ENCODE peak calls at places on chromosomes 5 and 9, in nine cellular contexts. T, U, O, V, G, K, F, Z and Q are unnamed samples.

GRCh38 chr9:121399883-121400607 is 30.0 kb upstream of the STOM start:
- DNase-seq in T (peak; percentile 80), U (no peak), O (peak; percentile 24), V (peak; percentile 42), G (peak; percentile 85), K (peak; percentile 92), F (no peak), Z (peak; percentile 85), Q (peak; percentile 78)

GRCh38 chr5:645421-645820 is 33.3 kb downstream of the CEP72 start:
- DNase-seq in T (no peak), U (no peak), O (no peak), V (no peak), G (no peak), K (no peak), F (peak; percentile 72), Z (no peak), Q (no peak)

GRCh38 chr5:90488791-90489190 is 14.1 kb downstream of the POLR3G start:
- DNase-seq in T (no peak), U (no peak), O (no peak), V (no peak), G (no peak), K (no peak), F (no peak), Z (no peak), Q (peak; percentile 71)

GRCh38 chr9:113650207-113651131 is 186.9 kb downstream of the RGS3 start:
- DNase-seq in T (no peak), U (peak; percentile 41), O (no peak), V (no peak), G (peak; percentile 53), K (peak; percentile 31), F (no peak), Z (no peak), Q (peak; percentile 87)

GRCh38 chr5:164742025-164742424 is 1236.6 kb downstream of the MAT2B start:
- DNase-seq in T (no peak), U (no peak), O (peak; percentile 16), V (no peak), G (no peak), K (no peak), F (no peak), Z (no peak), Q (no peak)

GRCh38 chr5:110268283-110268682 is 458.2 kb downstream of the TMEM232 start:
- DNase-seq in T (no peak), U (no peak), O (no peak), V (no peak), G (no peak), K (no peak), F (no peak), Z (no peak), Q (no peak)

GRCh38 chr5:133265720-133266575 is 214.1 kb downstream of the HSPA4 start:
- DNase-seq in T (no peak), U (no peak), O (peak; percentile 15), V (no peak), G (no peak), K (no peak), F (no peak), Z (no peak), Q (no peak)

GRCh38 chr9:32426278-32426939 is 42.0 kb downstream of the ACO1 start:
- DNase-seq in T (no peak), U (peak; percentile 82), O (no peak), V (no peak), G (peak; percentile 98), K (peak; percentile 95), F (no peak), Z (peak; percentile 7), Q (peak; percentile 64)

GRCh38 chr9:68508547-68508946 is 32.1 kb downstream of the TMEM252 start:
- DNase-seq in T (no peak), U (no peak), O (no peak), V (no peak), G (peak; percentile 16), K (no peak), F (no peak), Z (no peak), Q (no peak)

GRCh38 chr5:10775646-10776045 is 14.6 kb upstream of the DAP start:
- DNase-seq in T (no peak), U (no peak), O (no peak), V (no peak), G (no peak), K (no peak), F (no peak), Z (no peak), Q (no peak)
- TF ChIP-seq CTCF in T (peak; percentile 32), U (no peak), O (peak; percentile 29), V (no peak), G (peak; percentile 6), K (no peak), F (no peak), Z (no peak), Q (peak; percentile 20)

GRCh38 chr9:20312732-20313131 is 309.6 kb downstream of the MLLT3 start:
- DNase-seq in T (no peak), U (no peak), O (no peak), V (no peak), G (peak; percentile 28), K (peak; percentile 16), F (no peak), Z (no peak), Q (peak; percentile 34)

GRCh38 chr9:20315672-20316071 is 306.6 kb downstream of the MLLT3 start:
- DNase-seq in T (no peak), U (no peak), O (no peak), V (no peak), G (peak; percentile 85), K (peak; percentile 62), F (no peak), Z (peak; percentile 52), Q (peak; percentile 71)

GRCh38 chr9:20316372-20316771 is 305.9 kb downstream of the MLLT3 start:
- DNase-seq in T (no peak), U (no peak), O (no peak), V (no peak), G (no peak), K (no peak), F (no peak), Z (no peak), Q (no peak)

GRCh38 chr9:20317701-20318100 is 304.6 kb downstream of the MLLT3 start:
- DNase-seq in T (no peak), U (no peak), O (no peak), V (no peak), G (no peak), K (no peak), F (no peak), Z (no peak), Q (no peak)

DNA sequence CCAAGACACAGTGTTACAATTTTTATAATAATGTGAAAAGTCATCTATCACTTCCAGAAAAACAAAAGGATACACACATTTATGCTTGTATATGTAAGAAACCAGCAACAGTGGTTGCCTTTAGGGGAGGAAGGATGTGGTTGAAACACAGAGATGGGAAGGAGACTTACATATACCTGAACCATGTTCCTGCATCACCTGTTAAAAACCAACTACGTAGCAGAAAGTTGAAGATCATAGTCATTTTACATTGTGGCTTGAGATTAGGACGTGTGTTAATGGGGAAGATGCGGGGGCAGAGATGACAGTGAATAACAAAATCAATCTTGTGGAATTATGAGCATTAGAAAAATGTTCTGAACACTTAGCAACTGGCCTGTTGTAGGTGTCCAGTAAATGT is 307.3 kb downstream of the MLLT3 start:
- DNase-seq in T (no peak), U (no peak), O (no peak), V (no peak), G (no peak), K (no peak), F (no peak), Z (no peak), Q (no peak)
- TF ChIP-seq CTCF in T (no peak), U (no peak), O (no peak), V (no peak), G (no peak), K (no peak), F (no peak), Z (no peak), Q (no peak)

GRCh38 chr5:174424219-174425053 is 299.9 kb upstream of the MSX2 start:
- DNase-seq in T (no peak), U (no peak), O (no peak), V (no peak), G (peak; percentile 15), K (no peak), F (no peak), Z (no peak), Q (no peak)
- TF ChIP-seq CTCF in T (peak; percentile 36), U (no peak), O (no peak), V (no peak), G (peak; percentile 31), K (no peak), F (peak; percentile 51), Z (no peak), Q (no peak)

DNA sequence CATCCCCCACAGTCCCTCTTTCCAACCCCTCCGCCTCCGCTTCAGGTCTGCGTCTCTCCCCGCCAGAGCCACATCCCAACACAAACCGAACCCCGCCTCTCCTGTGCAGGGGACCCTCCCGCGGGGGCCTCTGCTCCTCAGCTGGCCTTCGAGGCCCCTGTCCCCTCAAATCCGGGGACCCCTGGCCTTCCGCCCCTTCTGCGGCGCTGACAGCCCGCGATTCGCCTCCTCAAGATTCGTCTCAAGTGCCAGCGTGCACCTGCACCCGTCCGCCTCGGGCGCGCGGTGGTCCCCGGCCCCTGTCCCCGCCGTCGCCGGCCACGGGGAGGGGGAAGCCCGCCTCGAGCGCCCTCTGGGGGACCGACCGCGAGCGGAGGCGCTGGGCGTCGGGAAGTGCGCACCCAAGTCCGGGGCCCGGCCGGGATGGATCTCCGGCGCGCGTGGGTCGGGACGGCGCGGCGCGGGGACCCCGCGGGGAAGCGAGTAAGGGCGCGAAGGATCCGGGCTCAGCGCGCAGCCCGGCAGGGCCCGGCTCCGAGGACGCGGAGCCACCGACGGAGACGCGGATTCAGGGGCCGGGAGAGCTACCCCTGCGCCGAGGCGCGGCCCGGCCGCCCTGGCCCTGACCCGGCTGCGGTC is 623 bp downstream of the FLT4 start:
- DNase-seq in T (no peak), U (peak; percentile 40), O (no peak), V (no peak), G (no peak), K (no peak), F (no peak), Z (no peak), Q (no peak)
- TF ChIP-seq CTCF in T (peak; percentile 33), U (no peak), O (no peak), V (no peak), G (no peak), K (no peak), F (peak; percentile 66), Z (peak; percentile 8), Q (no peak)

DNA sequence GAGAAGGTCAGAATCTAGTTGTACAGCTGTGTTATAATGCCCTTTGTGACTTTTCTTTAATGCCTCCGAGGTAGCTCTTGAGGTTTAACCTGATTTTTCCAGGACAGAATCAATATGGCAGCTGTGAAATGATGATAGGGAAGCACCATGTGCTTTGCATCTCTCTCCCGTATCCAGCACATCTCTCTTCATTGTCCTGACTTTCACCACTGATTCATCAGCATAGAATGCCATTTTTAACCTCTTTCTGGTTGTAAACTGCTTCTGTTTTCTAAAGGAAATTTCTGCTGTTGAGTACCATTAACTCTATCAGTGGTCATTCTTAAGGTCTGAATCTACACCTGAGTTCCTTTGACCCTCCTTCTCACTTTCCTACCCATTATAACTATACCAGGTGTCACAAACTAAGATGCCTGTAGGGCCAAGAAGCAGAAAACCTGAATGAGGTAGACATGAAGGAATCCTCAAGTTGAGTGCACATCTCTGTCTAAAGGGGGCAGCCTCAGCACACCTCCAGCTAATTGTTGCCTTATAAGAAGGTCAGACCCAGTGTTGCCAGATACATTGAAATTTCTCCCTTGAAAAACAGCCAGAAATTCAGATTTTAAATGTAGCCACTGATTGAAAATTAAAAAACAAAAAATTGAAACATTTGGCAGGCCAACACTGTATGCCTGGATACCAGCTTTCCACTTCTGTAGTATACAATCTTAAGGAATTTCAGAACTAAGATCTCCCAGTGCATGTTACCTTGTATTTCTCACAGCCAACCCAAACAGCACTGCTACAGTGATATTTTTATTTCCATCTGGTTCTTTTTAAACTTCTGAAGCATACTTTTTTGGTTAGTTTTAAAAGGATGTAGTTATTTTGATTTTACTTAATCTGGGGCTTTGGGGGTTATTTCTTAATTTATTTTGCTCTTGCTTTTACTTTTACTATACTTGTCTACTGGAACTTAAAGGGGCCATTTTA is 35.8 kb upstream of the TLX3 start:
- DNase-seq in T (no peak), U (no peak), O (no peak), V (no peak), G (peak; percentile 26), K (peak; percentile 49), F (no peak), Z (no peak), Q (peak; percentile 45)
- TF ChIP-seq CTCF in T (peak; percentile 34), U (peak; percentile 5), O (peak; percentile 57), V (no peak), G (peak; percentile 40), K (peak; percentile 44), F (peak; percentile 72), Z (peak; percentile 43), Q (peak; percentile 69)